ENCODE peak calls at places on chromosomes 7 and 10, in ten cellular contexts. M is osteoblast, P is HCT116, A is neuronal stem cell, E is brain microvascular endothelial cell, W is right lobe of liver, B is neural progenitor cell, X is mesendoderm, V is K562, Z is endodermal cell. G is an unnamed sample. For H3K36me3, the result is how much of the 10 kb centered on the place peaks cover.

GRCh38 chr10:116464257-116464656 is 36.6 kb downstream of the PNLIPRP3 start:
- DNase-seq in M (no peak), P (no peak), A (no peak), E (no peak), W (no peak), B (no peak), X (no peak), V (no peak), Z (no peak), G (no peak)

GRCh38 chr10:45532501-45532900 is 140.1 kb downstream of the ZFAND4 start:
- DNase-seq in M (no peak), P (no peak), A (no peak), E (no peak), W (no peak), B (no peak), X (no peak), V (no peak), Z (no peak), G (no peak)

GRCh38 chr7:130951303-130951975 is 217.4 kb upstream of the KLF14 start:
- DNase-seq in M (peak), P (no peak), A (no peak), E (no peak), W (no peak), B (no peak), X (no peak), V (no peak), Z (no peak), G (no peak)

GRCh38 chr10:88131561-88132139 is 268.2 kb downstream of the PTEN start:
- DNase-seq in M (no peak), P (no peak), A (no peak), E (no peak), W (no peak), B (no peak), X (peak), V (no peak), Z (no peak), G (peak)

GRCh38 chr7:26197153-26198115 is 3.1 kb downstream of the HNRNPA2B1 start:
- DNase-seq in M (no peak), P (no peak), A (no peak), E (no peak), W (no peak), B (no peak), X (no peak), V (peak), Z (no peak), G (no peak)

GRCh38 chr10:3666525-3667302 is 118.3 kb downstream of the KLF6 start:
- DNase-seq in M (no peak), P (no peak), A (no peak), E (no peak), W (no peak), B (no peak), X (no peak), V (no peak), Z (no peak), G (peak)

GRCh38 chr10:88999629-89000028 is 9.0 kb downstream of the FAS start:
- DNase-seq in M (no peak), P (no peak), A (no peak), E (no peak), W (no peak), B (no peak), X (no peak), V (no peak), Z (no peak), G (no peak)

GRCh38 chr10:125158528-125159485 is 1.6 kb downstream of the CTBP2 start:
- DNase-seq in M (peak), P (no peak), A (no peak), E (no peak), W (peak), B (peak), X (no peak), V (peak), Z (peak), G (peak)

GRCh38 chr7:102039706-102040105 is 222.3 kb downstream of the CUX1 start:
- DNase-seq in M (no peak), P (no peak), A (no peak), E (no peak), W (no peak), B (no peak), X (no peak), V (no peak), Z (no peak), G (no peak)

GRCh38 chr10:22988581-22989360 is 60.9 kb downstream of the ARMC3 start:
- DNase-seq in M (no peak), P (peak), A (peak), E (peak), W (peak), B (peak), X (peak), V (peak), Z (peak), G (peak)

GRCh38 chr10:61721431-61721830 is 58.7 kb downstream of the CABCOCO1 start:
- DNase-seq in M (no peak), P (no peak), A (no peak), E (no peak), W (no peak), B (no peak), X (no peak), V (no peak), Z (no peak), G (no peak)

GRCh38 chr10:128377364-128377987 is 251.3 kb upstream of the MKI67 start:
- DNase-seq in M (no peak), P (no peak), A (no peak), E (no peak), W (no peak), B (no peak), X (no peak), V (no peak), Z (no peak), G (no peak)

GRCh38 chr7:127888411-127888810 is 142.8 kb downstream of the LRRC4 start:
- DNase-seq in M (no peak), P (no peak), A (no peak), E (no peak), W (no peak), B (no peak), X (no peak), V (no peak), Z (no peak), G (no peak)

GRCh38 chr7:140195859-140196258 is 19.1 kb upstream of the KDM7A start:
- DNase-seq in M (no peak), P (no peak), A (no peak), E (no peak), W (no peak), B (no peak), X (no peak), V (no peak), Z (no peak), G (no peak)

GRCh38 chr7:140190588-140190987 is 13.8 kb upstream of the KDM7A start:
- DNase-seq in M (no peak), P (no peak), A (no peak), E (no peak), W (no peak), B (no peak), X (no peak), V (no peak), Z (no peak), G (no peak)

GRCh38 chr7:140192176-140192575 is 15.4 kb upstream of the KDM7A start:
- DNase-seq in M (no peak), P (no peak), A (no peak), E (no peak), W (no peak), B (no peak), X (no peak), V (no peak), Z (peak), G (no peak)

DNA sequence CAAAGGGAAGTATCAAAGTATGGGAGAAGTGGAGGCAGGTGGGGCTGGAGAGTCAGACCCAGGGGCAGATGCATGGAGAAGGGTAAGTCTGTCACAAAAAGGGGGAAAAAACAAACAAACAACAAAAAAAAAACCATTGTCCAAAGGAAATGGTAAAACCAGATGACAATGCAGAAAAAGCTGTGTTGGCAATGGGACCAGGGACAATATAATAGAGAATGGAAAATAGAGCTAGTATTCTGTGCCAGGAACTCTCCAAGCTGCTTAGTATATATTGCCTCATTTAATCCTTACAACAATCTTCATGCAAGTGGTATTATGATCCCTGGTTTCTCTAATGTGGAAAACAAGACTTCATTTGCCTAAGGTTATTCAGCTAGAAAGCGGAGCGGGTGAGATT is 13.1 kb upstream of the KDM7A start:
- DNase-seq in M (no peak), P (no peak), A (no peak), E (no peak), W (no peak), B (no peak), X (no peak), V (no peak), Z (no peak), G (no peak)
- H3K36me3 ChIP-seq in M (under half), P (under half), A (under half), E (under half), W (under half), B (under half), X (under half), V (under half), Z (under half), G (under half)

DNA sequence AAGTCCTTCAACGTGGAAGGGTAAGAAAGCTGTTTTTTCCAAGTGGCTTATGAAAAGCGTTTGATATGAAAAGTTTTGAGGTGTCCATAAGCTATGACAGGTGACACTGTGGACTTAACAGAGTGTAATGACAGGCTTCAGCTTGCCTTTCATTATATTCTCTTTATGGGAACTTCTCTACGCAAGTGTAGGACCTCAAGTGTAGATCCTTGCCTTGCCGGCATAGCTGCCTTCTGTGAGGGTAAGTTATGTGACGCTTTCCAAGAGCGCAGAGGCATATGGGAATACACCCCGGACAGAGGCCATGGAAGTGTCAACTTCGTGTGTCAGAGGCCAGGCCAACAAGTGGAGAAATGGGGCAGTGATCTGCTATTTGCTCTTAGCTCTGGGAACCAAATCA is 91.9 kb downstream of the GALNT11 start:
- DNase-seq in M (no peak), P (no peak), A (no peak), E (no peak), W (no peak), B (no peak), X (no peak), V (no peak), Z (no peak), G (no peak)
- H3K36me3 ChIP-seq in M (half or more), P (under half), A (under half), E (under half), W (under half), B (under half), X (under half), V (half or more), Z (half or more), G (half or more)

GRCh38 chr7:1024331-1024761 is 20.0 kb upstream of the GPR146 start:
- DNase-seq in M (no peak), P (no peak), A (no peak), E (no peak), W (no peak), B (no peak), X (no peak), V (no peak), Z (no peak), G (no peak)
- H3K36me3 ChIP-seq in M (under half), P (under half), A (under half), E (under half), W (under half), B (under half), X (under half), V (under half), Z (under half), G (under half)

DNA sequence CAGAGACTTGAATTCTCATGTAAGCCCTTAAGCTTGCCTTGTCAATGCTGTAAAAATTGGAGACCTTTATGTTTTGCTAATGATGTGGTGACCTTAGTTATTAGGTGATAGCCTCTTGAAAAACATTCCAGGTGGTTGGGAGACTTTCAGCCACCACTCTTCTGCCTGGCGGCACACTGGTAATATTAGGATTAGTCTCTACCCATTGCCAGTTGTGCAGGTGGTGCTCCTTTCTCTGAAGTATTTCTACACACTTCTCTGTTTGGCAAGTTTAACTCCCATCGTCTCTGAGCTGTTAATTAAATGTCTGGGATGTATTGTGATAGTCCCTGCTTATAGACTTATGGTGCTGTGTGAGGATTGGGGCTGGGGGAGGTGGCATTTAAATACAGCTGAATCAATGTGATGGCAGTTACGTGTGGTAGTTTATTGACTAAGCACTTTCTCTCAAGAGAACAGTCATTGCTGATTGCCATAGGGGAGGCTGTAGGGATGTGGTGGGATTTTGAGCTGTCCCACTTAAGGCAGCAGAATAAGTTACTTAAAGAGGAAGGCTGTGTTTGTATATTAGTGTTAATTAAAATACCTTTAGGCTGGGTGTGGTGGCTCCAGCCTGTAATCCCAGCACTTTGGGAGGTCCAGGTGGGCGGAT is 61.7 kb downstream of the DAGLB start:
- DNase-seq in M (no peak), P (no peak), A (no peak), E (no peak), W (no peak), B (no peak), X (no peak), V (no peak), Z (no peak), G (no peak)
- H3K36me3 ChIP-seq in M (under half), P (under half), A (under half), E (under half), W (under half), B (under half), X (under half), V (under half), Z (under half), G (under half)

GRCh38 chr7:87187120-87187519 is 32.4 kb downstream of the TMEM243 start:
- DNase-seq in M (no peak), P (no peak), A (no peak), E (no peak), W (no peak), B (no peak), X (no peak), V (no peak), Z (no peak), G (no peak)
- H3K36me3 ChIP-seq in M (half or more), P (half or more), A (under half), E (half or more), W (under half), B (half or more), X (under half), V (half or more), Z (half or more), G (half or more)